ENCODE peak calls at places on chromosomes 16 and 17, in ten cellular contexts. One of them, this sample, is unnamed.

GRCh38 chr16:75238132-75238852 is 13.1 kb downstream of the BCAR1 start:
- DNase-seq in H1: no peak
- DNase-seq in sigmoid colon: peak; percentile 96
- DNase-seq in K562: no peak
- DNase-seq in stomach: peak; percentile 77
- DNase-seq in transverse colon: peak; percentile 62
- DNase-seq in suprapubic skin: no peak
- DNase-seq in breast epithelium: peak; percentile 57
- DNase-seq in spleen: peak; percentile 75
- DNase-seq in HCT116: no peak
- DNase-seq in this sample: no peak

GRCh38 chr17:76074390-76075363 is at the start of gene GALR2:
- DNase-seq in H1: no peak
- DNase-seq in sigmoid colon: no peak
- DNase-seq in K562: no peak
- DNase-seq in stomach: no peak
- DNase-seq in transverse colon: no peak
- DNase-seq in suprapubic skin: no peak
- DNase-seq in breast epithelium: no peak
- DNase-seq in spleen: peak; percentile 78
- DNase-seq in HCT116: no peak
- DNase-seq in this sample: no peak

GRCh38 chr16:79434771-79435170 is 165.8 kb downstream of the MAF start:
- DNase-seq in H1: no peak
- DNase-seq in sigmoid colon: no peak
- DNase-seq in K562: no peak
- DNase-seq in stomach: no peak
- DNase-seq in transverse colon: no peak
- DNase-seq in suprapubic skin: no peak
- DNase-seq in breast epithelium: no peak
- DNase-seq in spleen: no peak
- DNase-seq in HCT116: no peak
- DNase-seq in this sample: no peak

GRCh38 chr16:88804552-88805339 is 1.2 kb downstream of the CDT1 start:
- DNase-seq in H1: no peak
- DNase-seq in sigmoid colon: no peak
- DNase-seq in K562: peak; percentile 58
- DNase-seq in stomach: no peak
- DNase-seq in transverse colon: no peak
- DNase-seq in suprapubic skin: no peak
- DNase-seq in breast epithelium: no peak
- DNase-seq in spleen: peak; percentile 83
- DNase-seq in HCT116: no peak
- DNase-seq in this sample: no peak

GRCh38 chr17:79340286-79340685 is 265.7 kb downstream of the ENGASE start:
- DNase-seq in H1: no peak
- DNase-seq in sigmoid colon: no peak
- DNase-seq in K562: no peak
- DNase-seq in stomach: no peak
- DNase-seq in transverse colon: peak; percentile 44
- DNase-seq in suprapubic skin: no peak
- DNase-seq in breast epithelium: no peak
- DNase-seq in spleen: peak; percentile 80
- DNase-seq in HCT116: no peak
- DNase-seq in this sample: no peak

GRCh38 chr16:2692948-2693651 is 10.8 kb downstream of the KCTD5 start:
- DNase-seq in H1: no peak
- DNase-seq in sigmoid colon: no peak
- DNase-seq in K562: peak; percentile 50
- DNase-seq in stomach: peak; percentile 48
- DNase-seq in transverse colon: peak; percentile 36
- DNase-seq in suprapubic skin: no peak
- DNase-seq in breast epithelium: no peak
- DNase-seq in spleen: no peak
- DNase-seq in HCT116: no peak
- DNase-seq in this sample: no peak

GRCh38 chr16:74563828-74564263 is 43.1 kb downstream of the GLG1 start:
- DNase-seq in H1: no peak
- DNase-seq in sigmoid colon: no peak
- DNase-seq in K562: peak; percentile 20
- DNase-seq in stomach: peak; percentile 33
- DNase-seq in transverse colon: no peak
- DNase-seq in suprapubic skin: no peak
- DNase-seq in breast epithelium: no peak
- DNase-seq in spleen: no peak
- DNase-seq in HCT116: peak; percentile 59
- DNase-seq in this sample: no peak

GRCh38 chr16:7405166-7405565 is 72.5 kb downstream of the RBFOX1 start:
- DNase-seq in H1: no peak
- DNase-seq in sigmoid colon: no peak
- DNase-seq in K562: no peak
- DNase-seq in stomach: peak; percentile 27
- DNase-seq in transverse colon: no peak
- DNase-seq in suprapubic skin: no peak
- DNase-seq in breast epithelium: no peak
- DNase-seq in spleen: no peak
- DNase-seq in HCT116: no peak
- DNase-seq in this sample: no peak

GRCh38 chr17:62692721-62693431 is 65.4 kb downstream of the MRC2 start:
- DNase-seq in H1: no peak
- DNase-seq in sigmoid colon: no peak
- DNase-seq in K562: peak; percentile 95
- DNase-seq in stomach: no peak
- DNase-seq in transverse colon: no peak
- DNase-seq in suprapubic skin: no peak
- DNase-seq in breast epithelium: no peak
- DNase-seq in spleen: no peak
- DNase-seq in HCT116: no peak
- DNase-seq in this sample: no peak

GRCh38 chr16:52741386-52741785 is 194.4 kb upstream of the TOX3 start:
- DNase-seq in H1: peak; percentile 39
- DNase-seq in sigmoid colon: no peak
- DNase-seq in K562: no peak
- DNase-seq in stomach: no peak
- DNase-seq in transverse colon: no peak
- DNase-seq in suprapubic skin: no peak
- DNase-seq in breast epithelium: no peak
- DNase-seq in spleen: no peak
- DNase-seq in HCT116: no peak
- DNase-seq in this sample: no peak

GRCh38 chr16:2535644-2536021 is 2.2 kb upstream of the PDPK1 start:
- DNase-seq in H1: no peak
- DNase-seq in sigmoid colon: peak; percentile 85
- DNase-seq in K562: no peak
- DNase-seq in stomach: no peak
- DNase-seq in transverse colon: no peak
- DNase-seq in suprapubic skin: no peak
- DNase-seq in breast epithelium: no peak
- DNase-seq in spleen: peak; percentile 78
- DNase-seq in HCT116: no peak
- DNase-seq in this sample: no peak

GRCh38 chr16:28531777-28532744 is 6.7 kb downstream of the NUPR1 start:
- DNase-seq in H1: no peak
- DNase-seq in sigmoid colon: peak; percentile 94
- DNase-seq in K562: no peak
- DNase-seq in stomach: peak; percentile 90
- DNase-seq in transverse colon: peak; percentile 86
- DNase-seq in suprapubic skin: peak; percentile 89
- DNase-seq in breast epithelium: no peak
- DNase-seq in spleen: no peak
- DNase-seq in HCT116: peak; percentile 56
- DNase-seq in this sample: no peak

GRCh38 chr17:32349503-32349853 is 479 bp upstream of the ZNF207 start:
- DNase-seq in H1: no peak
- DNase-seq in sigmoid colon: no peak
- DNase-seq in K562: no peak
- DNase-seq in stomach: no peak
- DNase-seq in transverse colon: peak; percentile 27
- DNase-seq in suprapubic skin: no peak
- DNase-seq in breast epithelium: no peak
- DNase-seq in spleen: peak; percentile 74
- DNase-seq in HCT116: no peak
- DNase-seq in this sample: no peak

GRCh38 chr16:68746951-68747350 is 9.9 kb downstream of the CDH1 start:
- DNase-seq in H1: no peak
- DNase-seq in sigmoid colon: no peak
- DNase-seq in K562: no peak
- DNase-seq in stomach: no peak
- DNase-seq in transverse colon: no peak
- DNase-seq in suprapubic skin: no peak
- DNase-seq in breast epithelium: no peak
- DNase-seq in spleen: no peak
- DNase-seq in HCT116: no peak
- DNase-seq in this sample: no peak

GRCh38 chr17:42253173-42253545 is 23.0 kb downstream of the STAT5B start:
- DNase-seq in H1: no peak
- DNase-seq in sigmoid colon: no peak
- DNase-seq in K562: no peak
- DNase-seq in stomach: no peak
- DNase-seq in transverse colon: no peak
- DNase-seq in suprapubic skin: no peak
- DNase-seq in breast epithelium: no peak
- DNase-seq in spleen: no peak
- DNase-seq in HCT116: no peak
- DNase-seq in this sample: no peak

GRCh38 chr17:234163-235047 is 53.0 kb upstream of the DOC2B start:
- DNase-seq in H1: no peak
- DNase-seq in sigmoid colon: peak; percentile 60
- DNase-seq in K562: no peak
- DNase-seq in stomach: no peak
- DNase-seq in transverse colon: peak; percentile 21
- DNase-seq in suprapubic skin: peak; percentile 73
- DNase-seq in breast epithelium: no peak
- DNase-seq in spleen: peak; percentile 69
- DNase-seq in HCT116: no peak
- DNase-seq in this sample: no peak
- H3K27ac ChIP-seq in H1: no peak overlapping the region
- H3K27ac ChIP-seq in sigmoid colon: peak overlapping the region; percentile 63
- H3K27ac ChIP-seq in K562: no peak overlapping the region
- H3K27ac ChIP-seq in stomach: peak overlapping the region; percentile 89
- H3K27ac ChIP-seq in transverse colon: peak overlapping the region; percentile 87
- H3K27ac ChIP-seq in suprapubic skin: peak overlapping the region; percentile 61
- H3K27ac ChIP-seq in breast epithelium: no peak overlapping the region
- H3K27ac ChIP-seq in spleen: peak overlapping the region; percentile 88
- H3K27ac ChIP-seq in HCT116: no peak overlapping the region
- H3K27ac ChIP-seq in this sample: peak overlapping the region; percentile 36

GRCh38 chr17:82029990-82030469 is 1.4 kb upstream of the RAC3 start:
- DNase-seq in H1: no peak
- DNase-seq in sigmoid colon: no peak
- DNase-seq in K562: no peak
- DNase-seq in stomach: no peak
- DNase-seq in transverse colon: no peak
- DNase-seq in suprapubic skin: no peak
- DNase-seq in breast epithelium: no peak
- DNase-seq in spleen: peak; percentile 81
- DNase-seq in HCT116: no peak
- DNase-seq in this sample: no peak

GRCh38 chr17:82031303-82031884 is at the start of gene RAC3:
- DNase-seq in H1: no peak
- DNase-seq in sigmoid colon: no peak
- DNase-seq in K562: peak; percentile 51
- DNase-seq in stomach: no peak
- DNase-seq in transverse colon: no peak
- DNase-seq in suprapubic skin: no peak
- DNase-seq in breast epithelium: no peak
- DNase-seq in spleen: no peak
- DNase-seq in HCT116: no peak
- DNase-seq in this sample: no peak

GRCh38 chr17:82030470-82031302 is 792 bp upstream of the RAC3 start:
- DNase-seq in H1: peak; percentile 70
- DNase-seq in sigmoid colon: peak; percentile 93
- DNase-seq in K562: peak; percentile 70
- DNase-seq in stomach: peak; percentile 90
- DNase-seq in transverse colon: peak; percentile 91
- DNase-seq in suprapubic skin: peak; percentile 94
- DNase-seq in breast epithelium: peak; percentile 78
- DNase-seq in spleen: peak; percentile 96
- DNase-seq in HCT116: peak; percentile 72
- DNase-seq in this sample: no peak

GRCh38 chr17:82033359-82034085 is 2.0 kb downstream of the RAC3 start:
- DNase-seq in H1: no peak
- DNase-seq in sigmoid colon: no peak
- DNase-seq in K562: no peak
- DNase-seq in stomach: no peak
- DNase-seq in transverse colon: no peak
- DNase-seq in suprapubic skin: no peak
- DNase-seq in breast epithelium: no peak
- DNase-seq in spleen: no peak
- DNase-seq in HCT116: no peak
- DNase-seq in this sample: no peak

GRCh38 chr17:82031885-82032627 is 578 bp downstream of the RAC3 start:
- DNase-seq in H1: no peak
- DNase-seq in sigmoid colon: no peak
- DNase-seq in K562: peak; percentile 88
- DNase-seq in stomach: peak; percentile 74
- DNase-seq in transverse colon: peak; percentile 80
- DNase-seq in suprapubic skin: no peak
- DNase-seq in breast epithelium: no peak
- DNase-seq in spleen: no peak
- DNase-seq in HCT116: no peak
- DNase-seq in this sample: no peak
- TF ChIP-seq POLR2AphosphoS5 in H1: no peak
- TF ChIP-seq POLR2AphosphoS5 in sigmoid colon: no peak
- TF ChIP-seq POLR2AphosphoS5 in K562: peak; percentile 26
- TF ChIP-seq POLR2AphosphoS5 in stomach: no peak
- TF ChIP-seq POLR2AphosphoS5 in transverse colon: no peak
- TF ChIP-seq POLR2AphosphoS5 in suprapubic skin: no peak
- TF ChIP-seq POLR2AphosphoS5 in breast epithelium: no peak
- TF ChIP-seq POLR2AphosphoS5 in spleen: no peak
- TF ChIP-seq POLR2AphosphoS5 in HCT116: peak; percentile 64
- TF ChIP-seq POLR2AphosphoS5 in this sample: no peak

GRCh38 chr17:57956311-57957119 is 1.3 kb upstream of the CUEDC1 start:
- DNase-seq in H1: no peak
- DNase-seq in sigmoid colon: peak; percentile 55
- DNase-seq in K562: no peak
- DNase-seq in stomach: peak; percentile 20
- DNase-seq in transverse colon: no peak
- DNase-seq in suprapubic skin: peak; percentile 60
- DNase-seq in breast epithelium: peak; percentile 16
- DNase-seq in spleen: peak; percentile 71
- DNase-seq in HCT116: no peak
- DNase-seq in this sample: no peak
- H3K4me3 ChIP-seq in H1: peak overlapping the region; percentile 67
- H3K4me3 ChIP-seq in sigmoid colon: peak overlapping the region; percentile 91
- H3K4me3 ChIP-seq in K562: no peak overlapping the region
- H3K4me3 ChIP-seq in stomach: no peak overlapping the region
- H3K4me3 ChIP-seq in transverse colon: no peak overlapping the region
- H3K4me3 ChIP-seq in suprapubic skin: no peak overlapping the region
- H3K4me3 ChIP-seq in breast epithelium: no peak overlapping the region
- H3K4me3 ChIP-seq in spleen: no peak overlapping the region
- H3K4me3 ChIP-seq in HCT116: peak overlapping the region; percentile 69
- H3K4me3 ChIP-seq in this sample: peak overlapping the region; percentile 83

DNA sequence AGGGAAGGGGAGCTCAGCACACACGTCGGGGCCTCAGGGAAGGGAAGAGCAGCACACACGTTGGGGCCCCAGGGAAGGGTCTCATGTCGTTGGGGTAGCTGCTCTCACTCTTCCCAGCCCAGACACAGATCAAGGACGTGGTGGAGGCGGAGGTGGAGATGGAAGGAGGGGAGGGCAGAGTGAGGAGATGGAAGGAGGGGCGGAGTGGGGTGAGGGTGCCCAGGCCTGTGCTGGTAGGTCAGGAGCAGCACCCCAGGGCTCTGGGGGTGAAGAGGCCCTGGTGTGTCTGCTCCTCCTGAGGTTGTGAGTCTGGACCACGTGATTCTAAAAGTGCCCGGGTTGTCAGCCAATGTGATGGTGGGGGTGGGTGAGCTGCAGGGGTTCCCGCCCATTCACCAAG is 14.9 kb downstream of the CLCN7 start:
- DNase-seq in H1: no peak
- DNase-seq in sigmoid colon: no peak
- DNase-seq in K562: no peak
- DNase-seq in stomach: no peak
- DNase-seq in transverse colon: no peak
- DNase-seq in suprapubic skin: no peak
- DNase-seq in breast epithelium: no peak
- DNase-seq in spleen: no peak
- DNase-seq in HCT116: no peak
- DNase-seq in this sample: no peak
- H3K27ac ChIP-seq in H1: no peak overlapping the region
- H3K27ac ChIP-seq in sigmoid colon: no peak overlapping the region
- H3K27ac ChIP-seq in K562: no peak overlapping the region
- H3K27ac ChIP-seq in stomach: no peak overlapping the region
- H3K27ac ChIP-seq in transverse colon: no peak overlapping the region
- H3K27ac ChIP-seq in suprapubic skin: no peak overlapping the region
- H3K27ac ChIP-seq in breast epithelium: no peak overlapping the region
- H3K27ac ChIP-seq in spleen: peak overlapping the region; percentile 28
- H3K27ac ChIP-seq in HCT116: no peak overlapping the region
- H3K27ac ChIP-seq in this sample: peak overlapping the region; percentile 57

This sample was measured in SK-N-MC.